ENCODE peak calls at places on chromosomes 3 and 15, in four cellular contexts. L is psoas muscle, M is PC-3, P is IMR-90. E is an unnamed sample.
A peak's percentile ranks its signal among the peaks of the same experiment; 100 is the strongest.

GRCh38 chr3:17901893-17902292 is 159.5 kb upstream of the TBC1D5 start:
- DNase-seq in L (no peak), M (no peak), P (no peak), E (no peak)

GRCh38 chr3:64047214-64047613 is 23.9 kb upstream of the PSMD6 start:
- DNase-seq in L (no peak), M (no peak), P (no peak), E (no peak)

GRCh38 chr3:125513490-125514115 is 6.4 kb downstream of the SNX4 start:
- DNase-seq in P (no peak), L (no peak), M (no peak), E (no peak)

GRCh38 chr3:52685705-52686691 is at the start of the genes GNL3 and PBRM1:
- DNase-seq in L (peak; percentile 95), M (peak; percentile 98), P (peak; percentile 96), E (peak; percentile 94)

GRCh38 chr3:68996356-68996995 is 17.0 kb downstream of the EOGT start:
- DNase-seq in M (no peak), L (no peak), P (peak; percentile 84), E (no peak)

GRCh38 chr15:29669823-29670222 is 152.4 kb downstream of the TJP1 start:
- DNase-seq in P (peak; percentile 34), M (peak; percentile 86), L (no peak), E (no peak)

GRCh38 chr15:64767203-64767602 is 8.2 kb downstream of the RBPMS2 start:
- DNase-seq in P (no peak), M (no peak), L (no peak), E (no peak)

GRCh38 chr15:69891070-69891491 is 206.6 kb downstream of the TLE3 start:
- DNase-seq in L (no peak), M (no peak), P (no peak), E (no peak)

GRCh38 chr3:143538577-143538981 is 309.7 kb downstream of the SLC9A9 start:
- DNase-seq in L (no peak), P (peak; percentile 36), M (no peak), E (no peak)

GRCh38 chr3:176663376-176663775 is 533.9 kb downstream of the TBL1XR1 start:
- DNase-seq in M (peak; percentile 19), L (no peak), P (peak; percentile 27), E (no peak)

GRCh38 chr3:38307599-38307998 is 25.5 kb downstream of the SLC22A14 start:
- DNase-seq in M (no peak), L (no peak), P (no peak), E (no peak)

GRCh38 chr15:77510066-77511044 is 89.7 kb downstream of the HMG20A start:
- DNase-seq in P (no peak), L (no peak), M (no peak), E (no peak)

GRCh38 chr3:187795207-187795960 is 50.1 kb upstream of the BCL6 start:
- DNase-seq in L (no peak), M (no peak), P (no peak), E (no peak)

GRCh38 chr15:88727439-88727838 is 75.8 kb upstream of the ACAN start:
- DNase-seq in L (no peak), M (peak; percentile 25), P (no peak), E (no peak)

GRCh38 chr15:74778599-74778970 is 3.3 kb upstream of the CSK start:
- DNase-seq in L (no peak), P (no peak), M (no peak), E (no peak)

GRCh38 chr15:99536422-99537033 is 29.3 kb upstream of the MEF2A start:
- DNase-seq in P (peak; percentile 65), L (peak; percentile 67), M (peak; percentile 94), E (no peak)

GRCh38 chr3:21290557-21290956 is 460.5 kb downstream of the ZNF385D start:
- DNase-seq in P (no peak), M (peak; percentile 23), L (no peak), E (no peak)

GRCh38 chr15:57333487-57333886 is 42.8 kb upstream of the CGNL1 start:
- DNase-seq in P (peak; percentile 30), M (peak; percentile 27), L (no peak), E (no peak)

GRCh38 chr15:23566070-23567050 is 886 bp downstream of the MKRN3 start:
- DNase-seq in P (no peak), L (no peak), M (peak; percentile 68), E (peak; percentile 56)

GRCh38 chr3:160346511-160346910 is 52.5 kb downstream of the IFT80 start:
- DNase-seq in P (no peak), M (no peak), L (no peak), E (no peak)

GRCh38 chr3:140843656-140844055 is 98.0 kb upstream of the SLC25A36 start:
- DNase-seq in M (no peak), L (no peak), P (no peak), E (no peak)

GRCh38 chr3:11655188-11655928 is 11.6 kb upstream of the VGLL4 start:
- DNase-seq in P (no peak), M (peak; percentile 31), L (no peak), E (no peak)

GRCh38 chr15:85730001-85730820 is 64.5 kb downstream of the KLHL25 start:
- DNase-seq in M (peak; percentile 80), P (peak; percentile 71), L (no peak), E (no peak)

GRCh38 chr15:64854526-64854925 is 12.8 kb downstream of the PLEKHO2 start:
- DNase-seq in M (no peak), L (no peak), P (no peak), E (no peak)

GRCh38 chr3:186705882-186706780 is 11.0 kb upstream of the KNG1 start:
- DNase-seq in M (no peak), L (no peak), P (no peak), E (no peak)

GRCh38 chr15:38474155-38474757 is 20.3 kb downstream of the FAM98B start:
- DNase-seq in L (no peak), M (peak; percentile 66), P (peak; percentile 82), E (peak; percentile 48)

GRCh38 chr3:169239756-169240155 is 423.8 kb downstream of the MECOM start:
- DNase-seq in M (no peak), P (no peak), L (no peak), E (no peak)
- H3K27ac ChIP-seq in M (no peak overlapping the region), P (no peak overlapping the region), L (no peak overlapping the region), E (no peak overlapping the region)

GRCh38 chr3:70990190-70990589 is 593.3 kb downstream of the FOXP1 start:
- DNase-seq in P (no peak), M (no peak), L (no peak), E (no peak)
- H3K27ac ChIP-seq in P (peak overlapping the region; percentile 22), M (no peak overlapping the region), L (peak overlapping the region; percentile 25), E (no peak overlapping the region)

GRCh38 chr3:150743508-150743907 is 19.5 kb downstream of the SIAH2 start:
- DNase-seq in L (no peak), M (peak; percentile 65), P (peak; percentile 51), E (no peak)

GRCh38 chr3:150745832-150746231 is 17.1 kb downstream of the SIAH2 start:
- DNase-seq in M (no peak), P (no peak), L (no peak), E (no peak)

GRCh38 chr3:150742141-150742523 is 20.8 kb downstream of the SIAH2 start:
- DNase-seq in L (no peak), P (no peak), M (no peak), E (no peak)

GRCh38 chr3:150742679-150743078 is 20.3 kb downstream of the SIAH2 start:
- DNase-seq in L (no peak), M (no peak), P (no peak), E (no peak)

GRCh38 chr3:150744041-150745026 is 18.6 kb downstream of the SIAH2 start:
- DNase-seq in P (no peak), L (no peak), M (peak; percentile 57), E (no peak)
- H3K27ac ChIP-seq in P (no peak overlapping the region), L (no peak overlapping the region), M (peak overlapping the region; percentile 38), E (no peak overlapping the region)

GRCh38 chr3:123080864-123081562 is 14.2 kb downstream of the PDIA5 start:
- DNase-seq in L (no peak), M (no peak), P (no peak), E (no peak)

GRCh38 chr3:123084192-123084591 is 17.4 kb downstream of the PDIA5 start:
- DNase-seq in L (no peak), M (no peak), P (no peak), E (no peak)

GRCh38 chr3:123081718-123082369 is 15.0 kb downstream of the PDIA5 start:
- DNase-seq in M (no peak), L (no peak), P (no peak), E (no peak)

GRCh38 chr3:123083446-123084124 is 16.8 kb downstream of the PDIA5 start:
- DNase-seq in L (no peak), M (no peak), P (no peak), E (no peak)

GRCh38 chr3:123082370-123083065 is 15.7 kb downstream of the PDIA5 start:
- DNase-seq in M (no peak), P (no peak), L (no peak), E (no peak)
- H3K27ac ChIP-seq in M (no peak overlapping the region), P (no peak overlapping the region), L (no peak overlapping the region), E (no peak overlapping the region)

DNA sequence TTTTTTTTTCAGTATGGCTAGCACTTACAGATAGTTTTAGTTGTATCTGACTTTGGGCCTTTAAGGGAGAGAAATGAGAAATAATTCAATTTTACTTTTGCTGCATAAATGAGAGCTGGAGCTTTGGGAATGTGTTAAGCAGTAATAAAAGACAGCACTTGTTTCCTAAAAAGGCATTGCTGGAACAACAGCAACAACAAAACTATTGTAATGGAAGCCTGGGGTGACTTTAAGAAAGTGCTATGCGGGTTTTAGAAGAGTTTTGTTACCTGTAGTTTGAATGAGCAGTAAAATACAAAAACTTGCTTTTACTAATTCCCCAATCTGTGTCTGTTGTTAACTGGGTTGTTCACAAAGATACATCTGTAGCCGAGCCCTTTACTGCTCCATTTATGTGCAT is 774.0 kb upstream of the ARPP21 start:
- DNase-seq in L (no peak), M (no peak), P (no peak), E (no peak)
- H3K27ac ChIP-seq in L (no peak overlapping the region), M (no peak overlapping the region), P (no peak overlapping the region), E (no peak overlapping the region)